ENCODE peak calls at places on chromosomes 5 and 9, in nine cellular contexts. W is upper lobe of left lung, H is fibroblast of lung, I is neural progenitor cell, F is GM23248, D is transverse colon, N is tibial artery, Y is breast epithelium, B is psoas muscle. O is an unnamed sample.
A peak's percentile ranks its signal among the peaks of the same experiment; 100 is the strongest.

GRCh38 chr5:10424124-10424731 is 17.5 kb upstream of the ROPN1L start:
- DNase-seq in W (no peak), H (peak; percentile 62), I (peak; percentile 61), F (peak; percentile 74), D (no peak), N (no peak), Y (no peak), B (no peak), O (no peak)

GRCh38 chr9:31259824-31260223 is 1124.6 kb upstream of the ACO1 start:
- DNase-seq in W (no peak), H (no peak), I (peak; percentile 32), F (no peak), D (no peak), N (no peak), Y (no peak), B (no peak), O (no peak)

GRCh38 chr5:128498844-128499455 is 39.1 kb downstream of the FBN2 start:
- DNase-seq in W (no peak), H (peak; percentile 84), I (peak; percentile 49), F (peak; percentile 80), D (no peak), N (no peak), Y (no peak), B (no peak), O (no peak)

GRCh38 chr5:126031989-126032716 is 391.1 kb upstream of the GRAMD2B start:
- DNase-seq in W (no peak), H (peak; percentile 82), I (no peak), F (peak; percentile 54), D (no peak), N (peak; percentile 46), Y (no peak), B (no peak), O (no peak)

GRCh38 chr5:14417792-14418765 is 163.5 kb upstream of the OTULINL start:
- DNase-seq in W (no peak), H (peak; percentile 47), I (no peak), F (no peak), D (no peak), N (no peak), Y (no peak), B (no peak), O (no peak)

GRCh38 chr9:96417051-96417586 is 1.1 kb downstream of the ZNF367 start:
- DNase-seq in W (peak; percentile 86), H (peak; percentile 74), I (peak; percentile 93), F (peak; percentile 91), D (peak; percentile 95), N (peak; percentile 82), Y (peak; percentile 79), B (peak; percentile 90), O (peak; percentile 53)

GRCh38 chr9:131162886-131163285 is 37.5 kb downstream of the NUP214 start:
- DNase-seq in W (no peak), H (no peak), I (no peak), F (no peak), D (no peak), N (no peak), Y (no peak), B (no peak), O (no peak)

GRCh38 chr5:760363-761205 is 23.9 kb downstream of the ZDHHC11B start:
- DNase-seq in W (peak; percentile 28), H (no peak), I (no peak), F (no peak), D (no peak), N (no peak), Y (peak; percentile 17), B (no peak), O (no peak)

GRCh38 chr5:139222346-139222745 is 24.2 kb upstream of the SIL1 start:
- DNase-seq in W (no peak), H (no peak), I (no peak), F (no peak), D (no peak), N (no peak), Y (no peak), B (no peak), O (no peak)

GRCh38 chr5:82593481-82593880 is 315.3 kb upstream of the RPS23 start:
- DNase-seq in W (no peak), H (peak; percentile 74), I (no peak), F (peak; percentile 50), D (no peak), N (no peak), Y (no peak), B (no peak), O (no peak)

GRCh38 chr9:91994422-91994821 is 44.4 kb upstream of the ROR2 start:
- DNase-seq in W (no peak), H (no peak), I (no peak), F (no peak), D (no peak), N (no peak), Y (no peak), B (no peak), O (no peak)

GRCh38 chr5:176530406-176530982 is 6.7 kb downstream of the RNF44 start:
- DNase-seq in W (no peak), H (no peak), I (no peak), F (no peak), D (no peak), N (no peak), Y (no peak), B (no peak), O (no peak)

GRCh38 chr9:107944387-107944786 is 454.8 kb upstream of the KLF4 start:
- DNase-seq in W (no peak), H (no peak), I (no peak), F (no peak), D (no peak), N (no peak), Y (no peak), B (no peak), O (no peak)

GRCh38 chr9:107943901-107944300 is 454.3 kb upstream of the KLF4 start:
- DNase-seq in W (no peak), H (no peak), I (no peak), F (no peak), D (no peak), N (no peak), Y (no peak), B (no peak), O (no peak)

GRCh38 chr9:107935931-107936330 is 446.4 kb upstream of the KLF4 start:
- DNase-seq in W (no peak), H (no peak), I (no peak), F (no peak), D (no peak), N (no peak), Y (no peak), B (no peak), O (no peak)

GRCh38 chr9:107942870-107943269 is 453.3 kb upstream of the KLF4 start:
- DNase-seq in W (no peak), H (no peak), I (no peak), F (no peak), D (no peak), N (no peak), Y (no peak), B (no peak), O (no peak)

GRCh38 chr9:107940622-107941021 is 451.1 kb upstream of the KLF4 start:
- DNase-seq in W (no peak), H (peak; percentile 50), I (no peak), F (no peak), D (no peak), N (no peak), Y (no peak), B (no peak), O (no peak)
- H3K36me3 ChIP-seq in W (no peaks in the 10 kb centered on the region), H (no peaks in the 10 kb centered on the region), I (no peaks in the 10 kb centered on the region), F (no peaks in the 10 kb centered on the region), D (no peaks in the 10 kb centered on the region), N (no peaks in the 10 kb centered on the region), Y (no peaks in the 10 kb centered on the region), B (no peaks in the 10 kb centered on the region), O (no peaks in the 10 kb centered on the region)

DNA sequence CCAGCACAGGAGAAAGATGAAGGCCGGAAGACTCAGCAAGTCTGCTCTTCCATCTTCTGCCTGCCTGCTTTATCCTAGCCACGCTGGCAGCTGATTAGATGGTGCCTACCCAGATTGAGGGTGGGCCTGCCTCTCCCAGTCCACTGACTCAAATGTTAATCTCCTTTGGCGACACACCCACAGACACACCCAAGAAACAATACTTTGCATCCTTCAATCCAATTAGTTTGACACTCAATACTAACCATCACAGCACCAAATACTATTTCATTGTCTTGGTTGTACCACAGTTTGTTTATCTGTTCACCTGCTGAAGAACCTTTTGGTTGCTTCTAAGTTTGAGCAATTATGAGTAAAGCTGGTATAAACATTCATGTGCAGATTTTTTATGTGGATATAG is 23.7 kb downstream of the SMIM32 start:
- DNase-seq in W (no peak), H (no peak), I (no peak), F (no peak), D (no peak), N (no peak), Y (no peak), B (no peak), O (no peak)
- H3K36me3 ChIP-seq in W (peaks cover 10% of the 10 kb centered on the region), H (peaks cover 2% of the 10 kb centered on the region), I (peaks cover 10% of the 10 kb centered on the region), F (peaks cover 32% of the 10 kb centered on the region), D (no peaks in the 10 kb centered on the region), N (peaks cover 25% of the 10 kb centered on the region), Y (no peaks in the 10 kb centered on the region), B (peaks cover 53% of the 10 kb centered on the region), O (peaks cover 2% of the 10 kb centered on the region)

GRCh38 chr5:95524423-95524822 is 30.4 kb downstream of the SKIC3 start:
- DNase-seq in W (no peak), H (no peak), I (no peak), F (no peak), D (no peak), N (no peak), Y (no peak), B (no peak), O (no peak)
- H3K36me3 ChIP-seq in W (peaks cover 22% of the 10 kb centered on the region), H (peaks cover 9% of the 10 kb centered on the region), I (peaks cover 32% of the 10 kb centered on the region), F (peaks cover 82% of the 10 kb centered on the region), D (no peaks in the 10 kb centered on the region), N (peaks cover 70% of the 10 kb centered on the region), Y (no peaks in the 10 kb centered on the region), B (peaks cover 94% of the 10 kb centered on the region), O (no peaks in the 10 kb centered on the region)

DNA sequence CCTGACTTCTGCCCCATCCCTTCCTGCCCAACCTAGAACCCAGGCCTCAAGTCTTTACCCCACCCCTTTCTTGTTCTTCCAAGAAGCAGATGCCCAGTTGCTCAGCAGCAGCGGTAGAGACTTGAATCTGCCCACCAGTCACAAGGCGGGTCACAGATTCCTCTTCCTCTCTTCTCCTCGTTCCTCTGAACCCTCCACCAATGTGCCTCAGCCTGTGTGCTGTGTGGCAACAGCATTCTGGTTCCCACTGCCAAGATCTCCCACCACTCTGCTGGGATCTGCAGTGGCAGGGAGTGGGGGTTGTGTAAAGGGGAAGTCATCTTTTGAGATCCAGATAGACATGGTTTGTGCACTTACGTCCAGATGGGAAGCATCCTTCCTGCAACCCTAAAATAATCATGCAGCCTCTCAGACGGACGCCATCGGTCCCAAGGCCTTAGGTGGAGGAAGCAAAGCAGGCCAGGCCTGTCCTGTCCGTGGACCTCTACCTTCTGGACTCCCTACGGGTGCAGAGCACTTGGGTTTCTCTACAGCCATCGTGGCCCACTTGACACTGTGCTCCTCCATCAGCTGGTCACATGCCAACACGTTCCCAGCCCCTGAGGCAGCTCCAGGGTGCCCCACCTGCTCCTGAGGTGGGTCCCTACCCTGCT is 7.7 kb upstream of the RPL26L1 start:
- DNase-seq in W (no peak), H (no peak), I (no peak), F (no peak), D (no peak), N (no peak), Y (no peak), B (no peak), O (no peak)
- H3K36me3 ChIP-seq in W (peaks cover 41% of the 10 kb centered on the region), H (peaks cover 4% of the 10 kb centered on the region), I (no peaks in the 10 kb centered on the region), F (no peaks in the 10 kb centered on the region), D (no peaks in the 10 kb centered on the region), N (peaks cover 27% of the 10 kb centered on the region), Y (no peaks in the 10 kb centered on the region), B (peaks cover 25% of the 10 kb centered on the region), O (peaks cover 52% of the 10 kb centered on the region)

DNA sequence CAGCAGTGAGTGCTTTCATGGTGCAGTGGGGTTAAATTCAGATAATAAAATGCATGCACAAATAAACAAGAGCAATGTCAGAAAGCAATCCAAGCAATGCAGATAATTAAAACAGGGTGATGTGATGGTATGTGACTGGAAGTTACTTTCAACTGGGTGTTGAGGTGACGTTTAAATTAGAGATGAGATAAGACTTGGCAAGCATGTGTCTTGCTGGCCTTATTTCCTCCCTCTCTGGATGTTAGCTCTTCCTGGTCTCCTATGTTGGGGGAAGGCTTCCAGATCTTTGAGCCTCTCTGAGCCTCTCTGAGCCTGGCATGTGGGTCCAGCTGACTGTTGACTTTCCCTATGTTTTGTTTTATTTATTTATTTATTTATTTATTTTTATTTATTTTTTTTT is 54.4 kb downstream of the DOCK2 start:
- DNase-seq in W (no peak), H (no peak), I (no peak), F (peak; percentile 8), D (no peak), N (no peak), Y (no peak), B (no peak), O (no peak)
- H3K36me3 ChIP-seq in W (peaks cover 7% of the 10 kb centered on the region), H (no peaks in the 10 kb centered on the region), I (no peaks in the 10 kb centered on the region), F (no peaks in the 10 kb centered on the region), D (no peaks in the 10 kb centered on the region), N (no peaks in the 10 kb centered on the region), Y (no peaks in the 10 kb centered on the region), B (no peaks in the 10 kb centered on the region), O (no peaks in the 10 kb centered on the region)